ENCODE peak calls at places on chromosomes 2 and 18, in four cellular contexts. N is hypothalamus; G is head of caudate nucleus; M is activated CD8-positive, alpha-beta memory T cell treated with anti-CD3 and anti-CD28 coated beads for 24 hours. R is an unnamed sample.

GRCh38 chr2:69645026-69645425 is 1.5 kb upstream of the AAK1 start:
- DNase-seq in N (no peak), M (no peak), G (no peak), R (no peak)

GRCh38 chr2:174180165-174180724 is 68.1 kb downstream of the OLA1 start:
- DNase-seq in G (no peak), M (no peak), N (no peak), R (no peak)

GRCh38 chr2:37302701-37303252 is 21.9 kb downstream of the PRKD3 start:
- DNase-seq in N (no peak), G (no peak), M (no peak), R (no peak)

GRCh38 chr2:178874529-178875240 is 67.5 kb upstream of the TTN start:
- DNase-seq in N (no peak), M (no peak), G (no peak), R (no peak)

GRCh38 chr2:175030380-175031271 is 25.4 kb upstream of the CHN1 start:
- DNase-seq in G (peak), M (no peak), N (no peak), R (no peak)

GRCh38 chr2:236021497-236022057 is 146.6 kb downstream of the GBX2 start:
- DNase-seq in N (no peak), G (no peak), M (no peak), R (no peak)

GRCh38 chr2:163778045-163778753 is 42.4 kb upstream of the FIGN start:
- DNase-seq in N (no peak), G (no peak), M (no peak), R (no peak)

GRCh38 chr2:54377901-54378493 is 78.1 kb upstream of the SPTBN1 start:
- DNase-seq in M (no peak), G (no peak), N (no peak), R (no peak)

GRCh38 chr2:161426416-161426787 is 10.3 kb downstream of the TBR1 start:
- DNase-seq in G (no peak), M (no peak), N (no peak), R (no peak)

GRCh38 chr2:137291810-137292209 is 526.5 kb downstream of the THSD7B start:
- DNase-seq in N (no peak), G (no peak), M (no peak), R (no peak)

GRCh38 chr18:56517181-56517580 is 121.2 kb downstream of the TXNL1 start:
- DNase-seq in G (no peak), M (no peak), N (no peak), R (no peak)

GRCh38 chr2:53445376-53446072 is 322.1 kb upstream of the CHAC2 start:
- DNase-seq in N (no peak), M (no peak), G (peak), R (no peak)

GRCh38 chr18:365651-366050 is 97.8 kb upstream of the THOC1 start:
- DNase-seq in G (no peak), M (no peak), N (no peak), R (no peak)

GRCh38 chr2:219072741-219073140 is 12.0 kb upstream of the IHH start:
- DNase-seq in N (no peak), G (no peak), M (no peak), R (no peak)

GRCh38 chr2:43482974-43483373 is 112.9 kb downstream of the THADA start:
- DNase-seq in M (no peak), G (no peak), N (no peak), R (no peak)

GRCh38 chr2:28437142-28437835 is 44.6 kb downstream of the FOSL2 start:
- DNase-seq in G (no peak), M (no peak), N (no peak), R (no peak)

GRCh38 chr18:12838178-12838634 is 45.8 kb downstream of the PTPN2 start:
- DNase-seq in G (no peak), N (no peak), M (no peak), R (no peak)

GRCh38 chr2:60527762-60528161 is 25.7 kb downstream of the BCL11A start:
- DNase-seq in M (no peak), N (no peak), G (no peak), R (peak)

GRCh38 chr2:26941486-26941885 is 29.0 kb upstream of the MAPRE3 start:
- DNase-seq in M (no peak), N (no peak), G (no peak), R (no peak)

GRCh38 chr2:223084873-223085272 is 32.9 kb downstream of the KCNE4 start:
- DNase-seq in G (no peak), M (no peak), N (no peak), R (no peak)

GRCh38 chr2:138893746-138894145 is 113.6 kb upstream of the NXPH2 start:
- DNase-seq in G (no peak), M (no peak), N (no peak), R (no peak)

GRCh38 chr2:16662440-16662839 is 3.2 kb downstream of the CYRIA start:
- DNase-seq in N (no peak), M (no peak), G (no peak), R (no peak)

GRCh38 chr2:174461221-174461620 is 25.6 kb downstream of the GPR155 start:
- DNase-seq in N (no peak), M (no peak), G (no peak), R (no peak)

GRCh38 chr2:104406273-104406726 is 447.6 kb upstream of the POU3F3 start:
- DNase-seq in G (peak), N (peak), M (no peak), R (no peak)

R was measured in Right ventricle myocardium inferior.